ENCODE peak calls at places on chromosomes 1 and 21, in six cellular contexts. C is astrocyte, U is psoas muscle, W is H1, S is gastrocnemius medialis, F is left lung. N is an unnamed sample.

GRCh38 chr1:168348146-168348709 is 67.6 kb downstream of the TBX19 start:
- DNase-seq in S (no peak), U (no peak), C (no peak), F (no peak), W (no peak), N (no peak)

GRCh38 chr21:31967334-31967733 is 94.5 kb downstream of the HUNK start:
- DNase-seq in S (no peak), U (no peak), W (no peak), C (no peak), F (no peak), N (no peak)

GRCh38 chr1:112633628-112634027 is 14.0 kb downstream of the CAPZA1 start:
- DNase-seq in W (no peak), S (no peak), C (no peak), U (no peak), F (no peak), N (no peak)

GRCh38 chr1:180644526-180645206 is 12.8 kb downstream of the XPR1 start:
- DNase-seq in S (no peak), F (no peak), U (no peak), C (no peak), W (no peak), N (no peak)

GRCh38 chr1:41380195-41380594 is 19.0 kb downstream of the FOXO6 start:
- DNase-seq in S (no peak), C (no peak), U (no peak), F (no peak), W (no peak), N (no peak)

GRCh38 chr1:79808816-79809475 is 802.4 kb upstream of the ADGRL4 start:
- DNase-seq in C (no peak), U (no peak), W (no peak), F (no peak), S (no peak), N (no peak)

GRCh38 chr1:183070923-183071618 is 47.9 kb downstream of the LAMC1 start:
- DNase-seq in F (no peak), W (no peak), U (no peak), S (no peak), C (peak; percentile 98), N (no peak)

GRCh38 chr1:44293761-44294315 is 61.2 kb downstream of the ERI3 start:
- DNase-seq in C (no peak), U (peak; percentile 34), F (no peak), W (no peak), S (peak; percentile 15), N (no peak)

GRCh38 chr1:159771501-159771900 is 9.3 kb upstream of the DUSP23 start:
- DNase-seq in W (no peak), C (no peak), S (no peak), U (no peak), F (no peak), N (no peak)

GRCh38 chr1:241310451-241310850 is 46.6 kb downstream of the RGS7 start:
- DNase-seq in S (no peak), U (no peak), W (no peak), F (no peak), C (no peak), N (no peak)

GRCh38 chr21:45200596-45201296 is 86.9 kb downstream of the POFUT2 start:
- DNase-seq in C (no peak), S (no peak), F (no peak), U (no peak), W (no peak), N (no peak)

GRCh38 chr21:16419188-16419874 is 689.5 kb downstream of the USP25 start:
- DNase-seq in F (no peak), C (peak; percentile 98), S (peak; percentile 52), W (no peak), U (peak; percentile 50), N (peak; percentile 77)

GRCh38 chr1:7420706-7421105 is 350.4 kb upstream of the VAMP3 start:
- DNase-seq in S (peak; percentile 0), W (peak; percentile 23), U (no peak), F (no peak), C (no peak), N (peak; percentile 13)

GRCh38 chr1:47931395-47931794 is 65.8 kb downstream of the TRABD2B start:
- DNase-seq in U (no peak), W (no peak), C (no peak), F (no peak), S (no peak), N (peak; percentile 75)

GRCh38 chr1:81424056-81424455 is 376.7 kb upstream of the ADGRL2 start:
- DNase-seq in F (no peak), W (no peak), S (no peak), U (no peak), C (peak; percentile 1), N (no peak)

GRCh38 chr1:230113605-230114241 is 46.7 kb downstream of the GALNT2 start:
- DNase-seq in S (peak; percentile 30), C (peak; percentile 98), W (no peak), F (no peak), U (peak; percentile 49), N (peak; percentile 48)

GRCh38 chr1:174999926-175000696 is at the start of gene CACYBP:
- DNase-seq in U (peak; percentile 55), C (peak; percentile 18), S (peak; percentile 11), W (peak; percentile 54), F (no peak), N (peak; percentile 79)

GRCh38 chr1:174998569-174999215 is 1.1 kb upstream of the CACYBP start:
- DNase-seq in C (peak; percentile 39), W (no peak), U (no peak), F (peak; percentile 26), S (peak; percentile 6), N (no peak)

GRCh38 chr1:174996474-174996873 is 3.3 kb upstream of the CACYBP start:
- DNase-seq in F (no peak), S (no peak), C (peak; percentile 51), W (no peak), U (no peak), N (no peak)

GRCh38 chr1:175000697-175001187 is 995 bp downstream of the CACYBP start:
- DNase-seq in S (no peak), F (no peak), U (no peak), W (no peak), C (no peak), N (no peak)

DNA sequence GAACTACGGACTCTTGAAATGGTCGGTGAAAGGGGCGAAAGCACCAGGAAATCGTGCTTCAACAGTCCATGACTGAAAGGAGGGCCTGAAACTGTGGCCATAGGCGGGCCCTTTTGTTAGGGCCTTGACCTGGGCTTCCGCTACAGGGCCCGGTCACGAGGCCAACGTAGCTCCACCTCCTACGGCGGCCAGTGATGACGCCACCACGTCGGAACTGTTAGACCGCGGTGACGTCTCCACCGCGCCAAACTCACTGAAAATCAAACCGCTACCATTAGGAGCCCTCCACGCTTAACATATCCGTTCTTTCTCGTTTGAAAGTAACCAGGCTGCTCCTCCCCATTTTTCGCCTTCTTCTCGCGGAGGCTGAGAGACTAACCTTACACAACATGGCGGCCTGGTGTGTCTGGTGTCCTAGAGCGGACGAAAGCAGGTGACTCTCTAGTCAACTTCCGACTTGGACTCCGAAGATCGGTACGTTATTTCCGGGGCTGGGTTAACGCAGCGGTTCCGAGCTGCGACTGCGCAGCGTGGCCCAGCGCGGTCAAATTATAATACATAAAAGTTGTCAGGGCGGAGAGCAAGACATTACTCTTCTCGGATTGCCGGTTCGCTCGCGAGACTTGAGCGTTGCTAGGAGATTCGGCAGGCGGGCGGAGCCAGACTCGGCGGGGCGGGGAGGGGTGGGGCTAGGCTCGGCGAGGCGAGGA is 376 bp upstream of the CACYBP start:
- DNase-seq in S (peak; percentile 96), F (peak; percentile 99), U (peak; percentile 97), C (peak; percentile 98), W (peak; percentile 92), N (peak; percentile 99)
- H3K27ac ChIP-seq in S (peak overlapping the region; percentile 96), F (peak overlapping the region; percentile 99), U (peak overlapping the region; percentile 97), C (peak overlapping the region; percentile 100), W (peak overlapping the region; percentile 100), N (peak overlapping the region; percentile 91)

GRCh38 chr21:40186036-40186435 is 318.8 kb downstream of the PCP4 start:
- DNase-seq in S (no peak), F (no peak), U (no peak), W (no peak), C (peak; percentile 77), N (no peak)

GRCh38 chr21:40191196-40191595 is 324.0 kb downstream of the PCP4 start:
- DNase-seq in S (no peak), W (no peak), F (no peak), C (no peak), U (no peak), N (no peak)

GRCh38 chr21:40185208-40185607 is 318.0 kb downstream of the PCP4 start:
- DNase-seq in F (no peak), C (no peak), U (no peak), W (no peak), S (no peak), N (no peak)
- H3K9me3 ChIP-seq in F (no peaks in the 10 kb centered on the region), C (no peaks in the 10 kb centered on the region), U (no peaks in the 10 kb centered on the region), W (peaks cover 3% of the 10 kb centered on the region), S (no peaks in the 10 kb centered on the region), N (no peaks in the 10 kb centered on the region)

DNA sequence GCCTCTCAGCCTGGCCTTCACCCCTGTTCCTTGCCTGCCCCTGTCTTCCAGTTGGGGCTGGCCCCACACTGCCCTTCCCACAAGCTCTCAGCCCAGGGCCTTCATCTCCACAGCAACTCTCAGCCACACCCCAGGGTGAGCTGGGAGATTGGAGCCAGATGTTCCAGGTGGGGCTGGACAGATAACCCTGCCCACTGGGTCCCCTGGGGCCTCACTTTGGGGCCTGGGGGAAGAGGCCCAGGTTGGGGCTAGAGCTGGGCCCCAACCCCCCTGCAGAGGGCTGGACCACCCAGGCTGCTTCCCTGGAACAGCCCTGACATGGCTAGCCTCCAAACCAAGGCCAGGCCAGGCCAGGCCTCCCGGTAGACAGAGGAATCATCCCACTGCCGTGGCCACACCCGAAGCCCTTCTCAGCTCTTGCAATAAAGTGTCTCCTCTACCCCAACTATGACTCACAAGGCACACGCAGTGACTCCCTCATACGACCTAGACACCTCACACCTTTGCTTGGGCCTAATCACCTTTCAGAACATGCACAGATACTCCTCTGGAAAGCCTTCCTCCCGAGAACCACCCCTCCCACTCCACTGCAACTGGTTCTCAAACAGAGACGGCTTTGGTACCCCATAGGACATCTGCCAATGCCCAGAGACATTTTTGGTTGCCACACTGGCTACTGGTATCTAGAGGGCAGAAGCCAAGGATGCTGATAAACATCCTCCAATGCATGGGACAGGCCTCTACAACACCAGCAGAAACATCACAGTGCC is 22.2 kb downstream of the SLC2A1 start:
- DNase-seq in F (no peak), W (no peak), C (peak; percentile 60), S (no peak), U (peak; percentile 53), N (peak; percentile 58)
- H3K36me3 ChIP-seq in F (no peaks in the 10 kb centered on the region), W (peaks cover 35% of the 10 kb centered on the region), C (peaks cover 16% of the 10 kb centered on the region), S (no peaks in the 10 kb centered on the region), U (no peaks in the 10 kb centered on the region), N (no peaks in the 10 kb centered on the region)

GRCh38 chr21:14875704-14876364 is 189.0 kb downstream of the NRIP1 start:
- DNase-seq in F (no peak), S (no peak), U (no peak), C (no peak), W (no peak), N (no peak)

GRCh38 chr21:14879458-14879857 is 185.3 kb downstream of the NRIP1 start:
- DNase-seq in S (no peak), F (no peak), W (no peak), C (no peak), U (no peak), N (no peak)

GRCh38 chr21:14876464-14876863 is 188.3 kb downstream of the NRIP1 start:
- DNase-seq in C (no peak), F (no peak), U (no peak), S (no peak), W (no peak), N (no peak)

GRCh38 chr21:14878971-14879370 is 185.8 kb downstream of the NRIP1 start:
- DNase-seq in F (no peak), U (no peak), W (no peak), C (no peak), S (no peak), N (no peak)

GRCh38 chr21:14877581-14878228 is 187.1 kb downstream of the NRIP1 start:
- DNase-seq in F (no peak), C (peak; percentile 55), S (no peak), U (no peak), W (no peak), N (no peak)
- H3K27ac ChIP-seq in F (peak overlapping the region; percentile 0), C (no peak overlapping the region), S (no peak overlapping the region), U (no peak overlapping the region), W (no peak overlapping the region), N (no peak overlapping the region)